ENCODE peak calls at places on chromosome 15, in ten cellular contexts. R is adrenal gland; Q is GM12865; V is iris pigment epithelial cell; S is KG1; L is B cell; C is activated CD8-positive, alpha-beta memory T cell treated with anti-CD3 and anti-CD28 coated beads, Interleukin-2, amount 50 U/mL, for 48 hours; A is HEK293T; E is HL-60; U is effector CD4-positive, alpha-beta T cell. B is an unnamed sample.

GRCh38 chr15:85795320-85795668 is 569 bp upstream of the KLHL25 start:
- DNase-seq in R (no peak), Q (no peak), V (no peak), S (no peak), L (no peak), C (no peak), A (no peak), E (no peak), U (no peak), B (no peak)

GRCh38 chr15:36029606-36030005 is 483.6 kb upstream of the DPH6 start:
- DNase-seq in R (no peak), Q (no peak), V (peak), S (no peak), L (no peak), C (no peak), A (no peak), E (no peak), U (no peak), B (no peak)

GRCh38 chr15:40436892-40437753 is 3.6 kb upstream of the BAHD1 start:
- DNase-seq in R (no peak), Q (no peak), V (no peak), S (no peak), L (no peak), C (no peak), A (no peak), E (no peak), U (no peak), B (no peak)

GRCh38 chr15:47246317-47246716 is 471.0 kb upstream of the SEMA6D start:
- DNase-seq in R (no peak), Q (no peak), V (no peak), S (no peak), L (no peak), C (no peak), A (no peak), E (no peak), U (no peak), B (no peak)

GRCh38 chr15:55916666-55917409 is 76.6 kb downstream of the NEDD4 start:
- DNase-seq in R (no peak), Q (no peak), V (peak), S (no peak), L (no peak), C (no peak), A (no peak), E (no peak), U (no peak), B (no peak)

GRCh38 chr15:60412807-60413597 is 15.2 kb upstream of the ANXA2 start:
- DNase-seq in R (no peak), Q (no peak), V (no peak), S (no peak), L (no peak), C (no peak), A (no peak), E (no peak), U (no peak), B (no peak)

GRCh38 chr15:59528965-59529402 is 82.6 kb upstream of the GCNT3 start:
- DNase-seq in R (peak), Q (peak), V (peak), S (peak), L (peak), C (peak), A (peak), E (peak), U (peak), B (peak)

GRCh38 chr15:57784081-57784488 is 77.6 kb downstream of the POLR2M start:
- DNase-seq in R (no peak), Q (no peak), V (peak), S (no peak), L (no peak), C (no peak), A (no peak), E (no peak), U (no peak), B (no peak)

GRCh38 chr15:80309769-80310384 is 57.9 kb upstream of the CTXND1 start:
- DNase-seq in R (no peak), Q (no peak), V (peak), S (no peak), L (no peak), C (no peak), A (peak), E (no peak), U (no peak), B (no peak)

GRCh38 chr15:89812126-89812846 is 2.4 kb downstream of the ANPEP start:
- DNase-seq in R (no peak), Q (no peak), V (no peak), S (no peak), L (no peak), C (no peak), A (no peak), E (peak), U (no peak), B (no peak)

GRCh38 chr15:76752549-76752948 is 152.6 kb downstream of the SCAPER start:
- DNase-seq in R (no peak), Q (no peak), V (no peak), S (no peak), L (no peak), C (no peak), A (no peak), E (no peak), U (no peak), B (no peak)

GRCh38 chr15:65204931-65205655 is 6.2 kb downstream of the CILP start:
- DNase-seq in R (no peak), Q (no peak), V (no peak), S (no peak), L (no peak), C (no peak), A (no peak), E (no peak), U (no peak), B (no peak)

GRCh38 chr15:33125883-33126535 is 68.5 kb downstream of the FMN1 start:
- DNase-seq in R (no peak), Q (no peak), V (no peak), S (no peak), L (no peak), C (no peak), A (no peak), E (no peak), U (no peak), B (no peak)

GRCh38 chr15:83855956-83856355 is 202.0 kb downstream of the ADAMTSL3 start:
- DNase-seq in R (no peak), Q (no peak), V (no peak), S (no peak), L (no peak), C (no peak), A (no peak), E (no peak), U (no peak), B (no peak)

GRCh38 chr15:50128266-50128665 is 9.2 kb upstream of the ATP8B4 start:
- DNase-seq in R (peak), Q (no peak), V (no peak), S (no peak), L (no peak), C (no peak), A (no peak), E (peak), U (no peak), B (no peak)